ENCODE peak calls at places on chromosome X, in seven cellular contexts. One of them, this sample, is unnamed.

GRCh38 chrX:39755152-39756032 is 342.4 kb downstream of the BCOR start:
- DNase-seq in foreskin fibroblast: peak
- DNase-seq in astrocyte of the spinal cord: peak
- DNase-seq in mucosa of descending colon: peak
- DNase-seq in OCI-LY7: peak
- DNase-seq in fibroblast of mammary gland: peak
- DNase-seq in sigmoid colon: peak
- DNase-seq in this sample: peak

GRCh38 chrX:70970482-70970999 is 39.6 kb upstream of the SLC7A3 start:
- DNase-seq in foreskin fibroblast: peak
- DNase-seq in astrocyte of the spinal cord: peak
- DNase-seq in mucosa of descending colon: no peak
- DNase-seq in OCI-LY7: peak
- DNase-seq in fibroblast of mammary gland: peak
- DNase-seq in sigmoid colon: no peak
- DNase-seq in this sample: peak

GRCh38 chrX:154021131-154021611 is 1.5 kb upstream of the IRAK1 start:
- DNase-seq in foreskin fibroblast: peak
- DNase-seq in astrocyte of the spinal cord: peak
- DNase-seq in mucosa of descending colon: no peak
- DNase-seq in OCI-LY7: no peak
- DNase-seq in fibroblast of mammary gland: peak
- DNase-seq in sigmoid colon: no peak
- DNase-seq in this sample: peak

GRCh38 chrX:66221856-66222255 is 57.8 kb downstream of the HEPH start:
- DNase-seq in foreskin fibroblast: no peak
- DNase-seq in astrocyte of the spinal cord: no peak
- DNase-seq in mucosa of descending colon: no peak
- DNase-seq in OCI-LY7: no peak
- DNase-seq in fibroblast of mammary gland: no peak
- DNase-seq in sigmoid colon: no peak
- DNase-seq in this sample: no peak

GRCh38 chrX:138885886-138886285 is 174.4 kb upstream of the FGF13 start:
- DNase-seq in foreskin fibroblast: peak
- DNase-seq in astrocyte of the spinal cord: peak
- DNase-seq in mucosa of descending colon: no peak
- DNase-seq in OCI-LY7: no peak
- DNase-seq in fibroblast of mammary gland: peak
- DNase-seq in sigmoid colon: no peak
- DNase-seq in this sample: peak

GRCh38 chrX:11100281-11101035 is 10.7 kb upstream of the HCCS start:
- DNase-seq in foreskin fibroblast: peak
- DNase-seq in astrocyte of the spinal cord: peak
- DNase-seq in mucosa of descending colon: peak
- DNase-seq in OCI-LY7: no peak
- DNase-seq in fibroblast of mammary gland: peak
- DNase-seq in sigmoid colon: peak
- DNase-seq in this sample: peak

GRCh38 chrX:18039023-18039422 is 177.9 kb upstream of the RAI2 start:
- DNase-seq in foreskin fibroblast: no peak
- DNase-seq in astrocyte of the spinal cord: no peak
- DNase-seq in mucosa of descending colon: no peak
- DNase-seq in OCI-LY7: no peak
- DNase-seq in fibroblast of mammary gland: no peak
- DNase-seq in sigmoid colon: no peak
- DNase-seq in this sample: no peak

GRCh38 chrX:107674480-107675364 is 46.4 kb downstream of the PRPS1 start:
- DNase-seq in foreskin fibroblast: peak
- DNase-seq in astrocyte of the spinal cord: peak
- DNase-seq in mucosa of descending colon: peak
- DNase-seq in OCI-LY7: peak
- DNase-seq in fibroblast of mammary gland: peak
- DNase-seq in sigmoid colon: peak
- DNase-seq in this sample: peak

GRCh38 chrX:117628381-117628780 is 488.2 kb downstream of the KLHL13 start:
- DNase-seq in foreskin fibroblast: no peak
- DNase-seq in astrocyte of the spinal cord: no peak
- DNase-seq in mucosa of descending colon: no peak
- DNase-seq in OCI-LY7: no peak
- DNase-seq in fibroblast of mammary gland: no peak
- DNase-seq in sigmoid colon: no peak
- DNase-seq in this sample: no peak

GRCh38 chrX:133937022-133937421 is 48.4 kb downstream of the GPC3 start:
- DNase-seq in foreskin fibroblast: no peak
- DNase-seq in astrocyte of the spinal cord: no peak
- DNase-seq in mucosa of descending colon: no peak
- DNase-seq in OCI-LY7: no peak
- DNase-seq in fibroblast of mammary gland: no peak
- DNase-seq in sigmoid colon: no peak
- DNase-seq in this sample: no peak

GRCh38 chrX:56219702-56220101 is 12.5 kb upstream of the KLF8 start:
- DNase-seq in foreskin fibroblast: peak
- DNase-seq in astrocyte of the spinal cord: no peak
- DNase-seq in mucosa of descending colon: peak
- DNase-seq in OCI-LY7: no peak
- DNase-seq in fibroblast of mammary gland: peak
- DNase-seq in sigmoid colon: no peak
- DNase-seq in this sample: no peak

GRCh38 chrX:45295587-45295986 is 94.9 kb upstream of the DIPK2B start:
- DNase-seq in foreskin fibroblast: peak
- DNase-seq in astrocyte of the spinal cord: peak
- DNase-seq in mucosa of descending colon: peak
- DNase-seq in OCI-LY7: no peak
- DNase-seq in fibroblast of mammary gland: peak
- DNase-seq in sigmoid colon: no peak
- DNase-seq in this sample: peak

GRCh38 chrX:2628751-2629315 is 62.3 kb upstream of the CD99 start:
- DNase-seq in foreskin fibroblast: no peak
- DNase-seq in astrocyte of the spinal cord: no peak
- DNase-seq in mucosa of descending colon: no peak
- DNase-seq in OCI-LY7: peak
- DNase-seq in fibroblast of mammary gland: no peak
- DNase-seq in sigmoid colon: no peak
- DNase-seq in this sample: no peak

GRCh38 chrX:110003167-110004156 is 548 bp downstream of the TMEM164 start:
- DNase-seq in foreskin fibroblast: peak
- DNase-seq in astrocyte of the spinal cord: no peak
- DNase-seq in mucosa of descending colon: peak
- DNase-seq in OCI-LY7: no peak
- DNase-seq in fibroblast of mammary gland: peak
- DNase-seq in sigmoid colon: peak
- DNase-seq in this sample: peak

GRCh38 chrX:66902081-66902480 is 263.2 kb upstream of the EDA2R start:
- DNase-seq in foreskin fibroblast: no peak
- DNase-seq in astrocyte of the spinal cord: no peak
- DNase-seq in mucosa of descending colon: no peak
- DNase-seq in OCI-LY7: no peak
- DNase-seq in fibroblast of mammary gland: no peak
- DNase-seq in sigmoid colon: no peak
- DNase-seq in this sample: no peak

GRCh38 chrX:123186796-123187195 is 2.7 kb downstream of the GRIA3 start:
- DNase-seq in foreskin fibroblast: peak
- DNase-seq in astrocyte of the spinal cord: no peak
- DNase-seq in mucosa of descending colon: no peak
- DNase-seq in OCI-LY7: no peak
- DNase-seq in fibroblast of mammary gland: no peak
- DNase-seq in sigmoid colon: no peak
- DNase-seq in this sample: no peak

GRCh38 chrX:45422216-45422925 is 221.7 kb upstream of the DIPK2B start:
- DNase-seq in foreskin fibroblast: peak
- DNase-seq in astrocyte of the spinal cord: peak
- DNase-seq in mucosa of descending colon: no peak
- DNase-seq in OCI-LY7: no peak
- DNase-seq in fibroblast of mammary gland: peak
- DNase-seq in sigmoid colon: no peak
- DNase-seq in this sample: peak

GRCh38 chrX:30713061-30713525 is 59.9 kb downstream of the GK start:
- DNase-seq in foreskin fibroblast: peak
- DNase-seq in astrocyte of the spinal cord: peak
- DNase-seq in mucosa of descending colon: peak
- DNase-seq in OCI-LY7: peak
- DNase-seq in fibroblast of mammary gland: peak
- DNase-seq in sigmoid colon: no peak
- DNase-seq in this sample: peak

GRCh38 chrX:105126201-105126600 is 94.3 kb downstream of the TEX13A start:
- DNase-seq in foreskin fibroblast: peak
- DNase-seq in astrocyte of the spinal cord: no peak
- DNase-seq in mucosa of descending colon: no peak
- DNase-seq in OCI-LY7: no peak
- DNase-seq in fibroblast of mammary gland: peak
- DNase-seq in sigmoid colon: no peak
- DNase-seq in this sample: no peak

GRCh38 chrX:143633530-143634372 is 2.1 kb downstream of the SLITRK4 start:
- DNase-seq in foreskin fibroblast: no peak
- DNase-seq in astrocyte of the spinal cord: no peak
- DNase-seq in mucosa of descending colon: no peak
- DNase-seq in OCI-LY7: no peak
- DNase-seq in fibroblast of mammary gland: no peak
- DNase-seq in sigmoid colon: no peak
- DNase-seq in this sample: no peak

GRCh38 chrX:47581731-47582647 is at the start of gene TIMP1:
- DNase-seq in foreskin fibroblast: peak
- DNase-seq in astrocyte of the spinal cord: peak
- DNase-seq in mucosa of descending colon: peak
- DNase-seq in OCI-LY7: no peak
- DNase-seq in fibroblast of mammary gland: peak
- DNase-seq in sigmoid colon: peak
- DNase-seq in this sample: peak

GRCh38 chrX:49069038-49069437 is 4.8 kb downstream of the PRAF2 start:
- DNase-seq in foreskin fibroblast: no peak
- DNase-seq in astrocyte of the spinal cord: no peak
- DNase-seq in mucosa of descending colon: no peak
- DNase-seq in OCI-LY7: no peak
- DNase-seq in fibroblast of mammary gland: no peak
- DNase-seq in sigmoid colon: no peak
- DNase-seq in this sample: no peak

GRCh38 chrX:129663171-129663570 is 8.4 kb upstream of the APLN start:
- DNase-seq in foreskin fibroblast: no peak
- DNase-seq in astrocyte of the spinal cord: peak
- DNase-seq in mucosa of descending colon: no peak
- DNase-seq in OCI-LY7: no peak
- DNase-seq in fibroblast of mammary gland: peak
- DNase-seq in sigmoid colon: no peak
- DNase-seq in this sample: no peak

GRCh38 chrX:41589634-41590270 is 99.0 kb upstream of the GPR34 start:
- DNase-seq in foreskin fibroblast: peak
- DNase-seq in astrocyte of the spinal cord: peak
- DNase-seq in mucosa of descending colon: no peak
- DNase-seq in OCI-LY7: no peak
- DNase-seq in fibroblast of mammary gland: peak
- DNase-seq in sigmoid colon: no peak
- DNase-seq in this sample: peak

GRCh38 chrX:37800762-37801161 is 20.9 kb downstream of the CYBB start:
- DNase-seq in foreskin fibroblast: no peak
- DNase-seq in astrocyte of the spinal cord: no peak
- DNase-seq in mucosa of descending colon: no peak
- DNase-seq in OCI-LY7: no peak
- DNase-seq in fibroblast of mammary gland: no peak
- DNase-seq in sigmoid colon: no peak
- DNase-seq in this sample: no peak

DNA sequence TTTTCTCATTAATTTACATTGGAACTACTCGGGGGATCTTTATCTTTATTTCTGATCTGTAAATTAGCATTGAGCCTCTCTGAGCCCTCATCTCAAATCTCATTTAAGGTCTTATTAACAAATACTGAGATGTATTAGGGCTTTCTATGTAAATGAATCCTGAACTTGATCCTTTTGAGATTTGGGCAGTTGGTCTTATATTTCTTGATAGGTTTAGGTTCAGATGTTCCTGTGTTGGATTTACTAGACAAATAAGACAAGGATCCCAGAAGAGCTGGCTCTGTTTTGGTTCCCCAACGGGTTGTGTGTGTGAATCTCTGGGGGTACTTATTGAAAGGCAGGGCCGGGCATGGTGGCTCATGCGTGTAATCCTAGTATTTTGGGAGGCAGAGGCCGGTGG is 36.1 kb downstream of the LONRF3 start:
- DNase-seq in foreskin fibroblast: no peak
- DNase-seq in astrocyte of the spinal cord: no peak
- DNase-seq in mucosa of descending colon: no peak
- DNase-seq in OCI-LY7: no peak
- DNase-seq in fibroblast of mammary gland: no peak
- DNase-seq in sigmoid colon: no peak
- DNase-seq in this sample: no peak
- TF ChIP-seq CTCF in foreskin fibroblast: no peak
- TF ChIP-seq CTCF in astrocyte of the spinal cord: no peak
- TF ChIP-seq CTCF in mucosa of descending colon: no peak
- TF ChIP-seq CTCF in OCI-LY7: no peak
- TF ChIP-seq CTCF in fibroblast of mammary gland: no peak
- TF ChIP-seq CTCF in sigmoid colon: no peak
- TF ChIP-seq CTCF in this sample: no peak

GRCh38 chrX:68865300-68865699 is 36.5 kb downstream of the EFNB1 start:
- DNase-seq in foreskin fibroblast: no peak
- DNase-seq in astrocyte of the spinal cord: no peak
- DNase-seq in mucosa of descending colon: no peak
- DNase-seq in OCI-LY7: no peak
- DNase-seq in fibroblast of mammary gland: no peak
- DNase-seq in sigmoid colon: no peak
- DNase-seq in this sample: no peak
- TF ChIP-seq CTCF in foreskin fibroblast: no peak
- TF ChIP-seq CTCF in astrocyte of the spinal cord: no peak
- TF ChIP-seq CTCF in mucosa of descending colon: no peak
- TF ChIP-seq CTCF in OCI-LY7: no peak
- TF ChIP-seq CTCF in fibroblast of mammary gland: no peak
- TF ChIP-seq CTCF in sigmoid colon: no peak
- TF ChIP-seq CTCF in this sample: no peak

GRCh38 chrX:76148753-76149152 is 24.1 kb upstream of the PBDC1 start:
- DNase-seq in foreskin fibroblast: peak
- DNase-seq in astrocyte of the spinal cord: peak
- DNase-seq in mucosa of descending colon: peak
- DNase-seq in OCI-LY7: peak
- DNase-seq in fibroblast of mammary gland: peak
- DNase-seq in sigmoid colon: peak
- DNase-seq in this sample: peak
- TF ChIP-seq CTCF in foreskin fibroblast: no peak
- TF ChIP-seq CTCF in astrocyte of the spinal cord: no peak
- TF ChIP-seq CTCF in mucosa of descending colon: no peak
- TF ChIP-seq CTCF in OCI-LY7: no peak
- TF ChIP-seq CTCF in fibroblast of mammary gland: no peak
- TF ChIP-seq CTCF in sigmoid colon: no peak
- TF ChIP-seq CTCF in this sample: no peak

DNA sequence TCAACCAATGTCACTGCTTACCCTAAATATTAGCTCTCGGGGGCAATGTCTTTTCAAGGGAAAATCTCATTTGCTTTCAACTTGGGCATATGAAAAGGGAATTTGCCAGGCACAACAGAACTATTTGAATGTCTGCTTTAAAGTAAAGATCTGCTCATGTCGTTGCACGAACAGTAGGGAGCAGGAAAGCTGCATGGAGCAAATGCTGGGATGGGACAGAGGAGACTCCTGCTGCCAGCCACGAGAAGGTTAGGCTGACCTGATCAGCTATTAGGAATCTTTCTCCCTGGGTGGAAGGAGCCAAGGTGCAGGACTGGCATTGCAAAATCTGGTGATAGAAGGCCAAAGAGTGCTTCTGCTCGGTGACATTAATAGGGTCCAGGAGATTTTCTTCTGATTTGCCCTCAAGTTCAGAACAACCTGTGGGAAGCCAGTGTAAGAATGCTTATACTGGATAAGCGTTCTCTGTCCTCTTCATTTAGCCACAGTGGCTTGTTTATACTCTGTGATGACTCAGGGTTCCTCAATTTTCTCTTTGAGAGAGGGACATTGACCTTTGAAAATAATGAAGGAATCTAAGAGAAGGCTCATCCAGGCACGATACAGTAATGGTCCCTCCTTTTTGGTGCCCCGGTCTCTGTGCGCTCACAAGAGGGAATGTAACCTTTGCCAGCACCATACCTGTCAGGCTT is 22.9 kb downstream of the FHL1 start:
- DNase-seq in foreskin fibroblast: peak
- DNase-seq in astrocyte of the spinal cord: peak
- DNase-seq in mucosa of descending colon: no peak
- DNase-seq in OCI-LY7: no peak
- DNase-seq in fibroblast of mammary gland: peak
- DNase-seq in sigmoid colon: peak
- DNase-seq in this sample: peak
- TF ChIP-seq CTCF in foreskin fibroblast: peak
- TF ChIP-seq CTCF in astrocyte of the spinal cord: peak
- TF ChIP-seq CTCF in mucosa of descending colon: no peak
- TF ChIP-seq CTCF in OCI-LY7: no peak
- TF ChIP-seq CTCF in fibroblast of mammary gland: peak
- TF ChIP-seq CTCF in sigmoid colon: peak
- TF ChIP-seq CTCF in this sample: peak

This sample was measured in fibroblast of villous mesenchyme.